ENCODE peak calls at places on chromosome 15, in seven cellular contexts. B is GM12878, I is HepG2, V is A549, E is K562, Z is IMR-90, F is H1. X is an unnamed sample.

GRCh38 chr15:60907233-60907947 is 321.7 kb downstream of the RORA start:
- DNase-seq in Z (no peak), F (no peak), B (no peak), V (no peak), E (no peak), I (no peak), X (no peak)

GRCh38 chr15:68646751-68647150 is 68.0 kb downstream of the CORO2B start:
- DNase-seq in E (no peak), F (no peak), I (no peak), B (no peak), V (no peak), Z (no peak), X (no peak)

GRCh38 chr15:99565031-99565280 is 828 bp upstream of the MEF2A start:
- DNase-seq in I (no peak), B (no peak), E (no peak), Z (no peak), F (peak; percentile 73), V (no peak), X (no peak)

GRCh38 chr15:74807302-74807701 is 5.3 kb upstream of the LMAN1L start:
- DNase-seq in F (no peak), I (no peak), Z (peak; percentile 28), E (no peak), B (no peak), V (no peak), X (no peak)

GRCh38 chr15:95247068-95247984 is 1016.0 kb downstream of the MCTP2 start:
- DNase-seq in Z (peak; percentile 98), I (peak; percentile 4), E (peak; percentile 61), F (no peak), B (no peak), V (peak; percentile 96), X (peak; percentile 92)

GRCh38 chr15:35932541-35932940 is 386.6 kb upstream of the DPH6 start:
- DNase-seq in I (no peak), E (no peak), F (no peak), Z (peak; percentile 17), V (no peak), B (no peak), X (no peak)

GRCh38 chr15:22786868-22787698 is 639 bp downstream of the NIPA1 start:
- DNase-seq in V (peak; percentile 17), Z (no peak), B (no peak), E (peak; percentile 46), I (peak; percentile 10), F (peak; percentile 73), X (no peak)

GRCh38 chr15:43948691-43949325 is 122.0 kb downstream of the WDR76 start:
- DNase-seq in V (no peak), F (no peak), Z (peak; percentile 28), B (peak; percentile 87), I (no peak), E (no peak), X (no peak)

GRCh38 chr15:47757331-47757730 is 40.0 kb downstream of the SEMA6D start:
- DNase-seq in Z (no peak), E (no peak), V (no peak), B (no peak), I (no peak), F (no peak), X (no peak)

GRCh38 chr15:63353261-63353660 is 28.4 kb downstream of the CA12 start:
- DNase-seq in V (no peak), B (no peak), E (no peak), I (no peak), Z (no peak), F (no peak), X (no peak)

GRCh38 chr15:81858586-81858985 is 187.2 kb downstream of the MEX3B start:
- DNase-seq in B (no peak), I (no peak), E (no peak), V (no peak), F (no peak), Z (no peak), X (no peak)

GRCh38 chr15:67531379-67532059 is 10.6 kb downstream of the C15orf61 start:
- DNase-seq in I (no peak), E (no peak), V (no peak), F (no peak), Z (peak; percentile 80), B (no peak), X (no peak)

GRCh38 chr15:61256231-61256630 is 27.1 kb upstream of the RORA start:
- DNase-seq in F (no peak), I (no peak), Z (no peak), B (no peak), E (no peak), V (no peak), X (no peak)

GRCh38 chr15:85380860-85381535 is 595 bp downstream of the AKAP13 start:
- DNase-seq in B (no peak), Z (no peak), F (peak; percentile 67), I (no peak), V (peak; percentile 48), E (no peak), X (no peak)

GRCh38 chr15:38768970-38769369 is 204.4 kb upstream of the RASGRP1 start:
- DNase-seq in V (no peak), E (peak; percentile 12), Z (peak; percentile 34), F (peak; percentile 47), B (no peak), I (no peak), X (no peak)

GRCh38 chr15:45377630-45378148 is 655 bp downstream of the GATM start:
- DNase-seq in E (no peak), V (no peak), I (no peak), F (peak; percentile 55), B (no peak), Z (no peak), X (no peak)

GRCh38 chr15:58303236-58303635 is 128.6 kb upstream of the LIPC start:
- DNase-seq in E (peak; percentile 28), I (no peak), B (no peak), F (no peak), V (no peak), Z (no peak), X (no peak)
- H3K4me2 ChIP-seq in E (peak overlapping the region; percentile 31), I (no peak overlapping the region), B (no peak overlapping the region), F (no peak overlapping the region), V (no peak overlapping the region), Z (no peak overlapping the region), X (no peak overlapping the region)

DNA sequence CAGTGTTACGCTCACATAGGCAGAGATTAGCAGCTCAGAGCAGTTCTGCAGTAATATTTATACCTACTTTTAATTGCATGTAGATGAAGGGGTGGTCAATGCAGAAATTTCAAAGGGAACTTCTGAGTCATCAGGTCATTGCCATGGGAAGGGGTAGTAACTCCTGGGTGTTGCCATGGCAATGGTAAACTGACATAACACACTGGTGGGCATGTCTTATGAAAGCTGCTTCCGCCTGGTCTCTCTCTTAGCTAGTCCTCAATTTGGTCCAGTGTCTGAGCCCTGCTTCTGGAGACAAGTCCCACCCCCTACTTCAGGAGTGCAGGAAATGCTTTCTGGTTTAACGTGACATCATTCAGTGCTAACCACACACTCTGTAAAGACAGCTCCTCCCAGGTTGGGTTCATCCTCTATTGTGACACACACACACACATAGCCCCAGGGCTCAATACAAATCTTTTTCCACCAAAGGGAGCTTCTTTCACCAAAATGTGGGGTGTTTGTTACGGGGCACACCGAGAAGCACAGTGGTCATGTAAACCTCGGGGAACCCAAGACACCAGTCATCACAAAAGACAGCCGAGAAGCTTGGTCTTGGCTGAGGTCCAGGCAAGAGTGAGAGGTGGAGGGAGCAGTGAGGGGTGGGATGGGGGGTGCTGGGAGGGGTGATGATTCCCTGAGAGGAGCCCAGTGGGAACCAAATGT is 74.5 kb downstream of the TLE3 start:
- DNase-seq in E (peak; percentile 10), F (no peak), B (peak; percentile 74), Z (peak; percentile 75), I (no peak), V (no peak), X (peak; percentile 15)
- TF ChIP-seq CEBPB in E (no peak), F (no peak), B (no peak), Z (peak; percentile 71), I (no peak), V (no peak), X (no peak)

GRCh38 chr15:101167366-101167790 is 84.5 kb downstream of the CHSY1 start:
- DNase-seq in B (no peak), V (no peak), I (peak; percentile 31), E (no peak), Z (peak; percentile 50), F (no peak), X (no peak)
- H3K4me2 ChIP-seq in B (no peak overlapping the region), V (no peak overlapping the region), I (no peak overlapping the region), E (peak overlapping the region; percentile 75), Z (no peak overlapping the region), F (no peak overlapping the region), X (peak overlapping the region; percentile 21)

GRCh38 chr15:41917767-41918430 is 24.0 kb upstream of the SPTBN5 start:
- DNase-seq in F (no peak), I (no peak), V (peak; percentile 24), B (no peak), E (peak; percentile 70), Z (peak; percentile 84), X (peak; percentile 57)
- TF ChIP-seq CEBPB in F (no peak), I (no peak), V (no peak), B (no peak), E (no peak), Z (no peak), X (no peak)

GRCh38 chr15:78355185-78355584 is 15.0 kb downstream of the CRABP1 start:
- DNase-seq in V (no peak), I (no peak), E (no peak), Z (no peak), B (no peak), F (no peak), X (no peak)

GRCh38 chr15:78361956-78362506 is 21.9 kb downstream of the CRABP1 start:
- DNase-seq in F (no peak), B (no peak), V (no peak), I (no peak), Z (no peak), E (no peak), X (no peak)

GRCh38 chr15:78360958-78361714 is 21.0 kb downstream of the CRABP1 start:
- DNase-seq in F (no peak), B (no peak), Z (no peak), I (no peak), E (no peak), V (no peak), X (no peak)

GRCh38 chr15:78360426-78360825 is 20.3 kb downstream of the CRABP1 start:
- DNase-seq in F (no peak), B (no peak), E (no peak), V (no peak), I (no peak), Z (no peak), X (no peak)

DNA sequence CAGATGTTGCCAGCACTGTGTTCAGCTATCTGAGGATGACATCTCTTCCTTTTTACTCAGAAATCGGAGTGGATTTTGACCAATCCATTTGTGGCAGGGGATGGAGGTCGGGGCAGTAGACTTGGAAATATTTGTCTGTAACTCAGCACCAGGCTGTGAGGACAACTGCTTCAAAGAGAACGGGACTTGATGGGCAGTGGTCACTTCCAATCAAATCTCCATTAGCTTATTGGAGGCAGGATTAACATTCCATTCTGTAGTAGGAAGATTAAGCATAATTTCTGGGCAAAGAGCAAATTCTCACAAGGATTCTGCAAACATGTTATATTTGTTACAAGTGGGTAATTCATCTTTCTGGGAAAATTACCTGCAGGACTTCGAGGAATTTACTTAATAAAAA is 18.0 kb downstream of the CRABP1 start:
- DNase-seq in I (peak; percentile 48), B (no peak), F (no peak), Z (no peak), E (no peak), V (no peak), X (no peak)
- H3K4me2 ChIP-seq in I (no peak overlapping the region), B (no peak overlapping the region), F (no peak overlapping the region), Z (no peak overlapping the region), E (no peak overlapping the region), V (no peak overlapping the region), X (no peak overlapping the region)

GRCh38 chr15:49990835-49991540 is 128.0 kb downstream of the ATP8B4 start:
- DNase-seq in V (no peak), F (no peak), Z (peak; percentile 92), B (no peak), I (no peak), E (no peak), X (no peak)
- TF ChIP-seq CEBPB in V (no peak), F (no peak), Z (peak; percentile 14), B (no peak), I (no peak), E (no peak), X (no peak)